ENCODE peak calls at places on chromosomes 5 and 9, in ten cellular contexts. P is CD8-positive, alpha-beta memory T cell; Q is PC-3; G is epithelial cell of esophagus; I is mammary epithelial cell; S is dorsolateral prefrontal cortex; L is GM23338; W is mesendoderm; T is colonic mucosa; A is A549. J is an unnamed sample.
A peak's percentile ranks its signal among the peaks of the same experiment; 100 is the strongest.

GRCh38 chr5:134371834-134372340 is 518 bp downstream of the UBE2B start:
- DNase-seq in P (peak; percentile 24), Q (peak; percentile 28), G (peak; percentile 58), I (peak; percentile 75), S (peak; percentile 45), L (peak; percentile 89), W (peak; percentile 84), T (peak; percentile 77), A (peak; percentile 38), J (peak; percentile 63)

GRCh38 chr9:126217797-126218196 is 108.8 kb upstream of the MVB12B start:
- DNase-seq in P (no peak), Q (no peak), G (no peak), I (no peak), S (no peak), L (no peak), W (no peak), T (no peak), A (no peak), J (no peak)

GRCh38 chr9:90942555-90942954 is 140.9 kb downstream of the SYK start:
- DNase-seq in P (no peak), Q (no peak), G (peak; percentile 100), I (peak; percentile 100), S (no peak), L (no peak), W (no peak), T (no peak), A (no peak), J (no peak)

GRCh38 chr5:27316283-27316675 is 277.9 kb upstream of the CDH9 start:
- DNase-seq in P (no peak), Q (peak; percentile 73), G (peak; percentile 65), I (peak; percentile 33), S (no peak), L (no peak), W (peak; percentile 48), T (no peak), A (no peak), J (no peak)

GRCh38 chr9:89312154-89312616 is 1.2 kb downstream of the CKS2 start:
- DNase-seq in P (no peak), Q (peak; percentile 23), G (peak; percentile 38), I (peak; percentile 28), S (no peak), L (peak; percentile 46), W (peak; percentile 59), T (peak; percentile 36), A (no peak), J (peak; percentile 21)

GRCh38 chr9:127789179-127789578 is 3.3 kb downstream of the CDK9 start:
- DNase-seq in P (no peak), Q (no peak), G (no peak), I (no peak), S (no peak), L (no peak), W (no peak), T (no peak), A (no peak), J (no peak)

GRCh38 chr5:5494489-5495402 is 72.3 kb downstream of the ICE1 start:
- DNase-seq in P (peak; percentile 83), Q (peak; percentile 45), G (peak; percentile 70), I (peak; percentile 17), S (peak; percentile 33), L (peak; percentile 96), W (peak; percentile 91), T (peak; percentile 88), A (no peak), J (peak; percentile 24)

GRCh38 chr5:2805080-2805479 is 53.6 kb upstream of the IRX2 start:
- DNase-seq in P (no peak), Q (peak; percentile 33), G (peak; percentile 45), I (peak; percentile 26), S (no peak), L (peak; percentile 76), W (peak; percentile 65), T (no peak), A (no peak), J (no peak)

GRCh38 chr5:55320571-55320970 is 12.8 kb downstream of the MTREX start:
- DNase-seq in P (no peak), Q (no peak), G (no peak), I (no peak), S (no peak), L (no peak), W (no peak), T (no peak), A (no peak), J (no peak)

GRCh38 chr9:27303219-27303618 is 6.3 kb upstream of the EQTN start:
- DNase-seq in P (no peak), Q (peak; percentile 30), G (no peak), I (no peak), S (no peak), L (peak; percentile 15), W (peak; percentile 68), T (no peak), A (peak; percentile 5), J (peak; percentile 31)

GRCh38 chr9:97293207-97293721 is 14.2 kb upstream of the CCDC180 start:
- DNase-seq in P (no peak), Q (peak; percentile 49), G (no peak), I (no peak), S (no peak), L (peak; percentile 11), W (peak; percentile 71), T (no peak), A (no peak), J (no peak)

GRCh38 chr5:151924564-151925395 is at the start of gene GLRA1:
- DNase-seq in P (peak; percentile 21), Q (peak; percentile 55), G (peak; percentile 63), I (peak; percentile 25), S (no peak), L (peak; percentile 92), W (peak; percentile 79), T (peak; percentile 35), A (peak; percentile 31), J (peak; percentile 45)

GRCh38 chr5:57724836-57725235 is 242.2 kb upstream of the ACTBL2 start:
- DNase-seq in P (no peak), Q (peak; percentile 51), G (peak; percentile 68), I (peak; percentile 75), S (no peak), L (no peak), W (peak; percentile 6), T (no peak), A (no peak), J (no peak)

GRCh38 chr9:136242908-136243525 is 2.6 kb downstream of the QSOX2 start:
- DNase-seq in P (no peak), Q (peak; percentile 18), G (peak; percentile 38), I (no peak), S (no peak), L (peak; percentile 38), W (peak; percentile 42), T (no peak), A (no peak), J (no peak)

DNA sequence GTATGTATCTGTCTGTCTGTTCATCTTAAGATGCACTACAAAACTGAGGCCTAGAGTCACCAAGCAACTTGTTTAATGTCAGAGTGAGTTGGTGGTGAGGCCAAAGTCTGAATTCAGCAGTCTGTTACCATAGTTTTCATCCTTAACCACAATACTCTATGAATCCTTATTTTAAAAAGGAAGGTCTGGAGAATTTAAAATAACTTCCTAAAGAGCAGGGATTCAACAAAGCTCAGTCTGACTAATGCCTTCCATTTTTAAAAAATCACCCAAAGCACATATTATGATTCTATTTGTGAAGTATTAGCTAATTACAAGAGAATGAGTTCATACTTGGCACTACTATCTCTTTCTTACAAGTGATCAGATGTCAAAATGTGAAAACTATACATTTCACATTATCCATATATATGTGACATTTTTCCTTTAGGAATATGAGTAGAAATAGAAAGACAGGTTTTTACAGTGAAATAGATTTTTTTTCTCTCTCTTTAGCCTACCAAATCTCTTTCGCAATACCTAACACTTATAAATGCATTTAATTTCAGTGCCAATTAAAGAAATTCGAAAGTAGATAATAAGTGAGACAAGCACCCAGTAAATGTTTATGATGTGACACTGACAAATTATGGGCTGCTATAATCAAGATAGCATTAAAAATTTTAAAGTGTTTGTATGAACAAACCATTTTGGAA is 102.2 kb upstream of the CDKN2B start:
- DNase-seq in P (no peak), Q (no peak), G (peak; percentile 68), I (no peak), S (no peak), L (no peak), W (no peak), T (no peak), A (no peak), J (no peak)
- H3K4me3 ChIP-seq in P (no peak overlapping the region), Q (no peak overlapping the region), G (no peak overlapping the region), I (no peak overlapping the region), S (no peak overlapping the region), L (no peak overlapping the region), W (no peak overlapping the region), T (no peak overlapping the region), A (no peak overlapping the region), J (no peak overlapping the region)

GRCh38 chr5:139854029-139854605 is 58.5 kb downstream of the PSD2 start:
- DNase-seq in P (no peak), Q (no peak), G (no peak), I (no peak), S (no peak), L (no peak), W (no peak), T (no peak), A (no peak), J (no peak)
- H3K4me3 ChIP-seq in P (no peak overlapping the region), Q (no peak overlapping the region), G (no peak overlapping the region), I (no peak overlapping the region), S (no peak overlapping the region), L (no peak overlapping the region), W (no peak overlapping the region), T (no peak overlapping the region), A (no peak overlapping the region), J (no peak overlapping the region)

DNA sequence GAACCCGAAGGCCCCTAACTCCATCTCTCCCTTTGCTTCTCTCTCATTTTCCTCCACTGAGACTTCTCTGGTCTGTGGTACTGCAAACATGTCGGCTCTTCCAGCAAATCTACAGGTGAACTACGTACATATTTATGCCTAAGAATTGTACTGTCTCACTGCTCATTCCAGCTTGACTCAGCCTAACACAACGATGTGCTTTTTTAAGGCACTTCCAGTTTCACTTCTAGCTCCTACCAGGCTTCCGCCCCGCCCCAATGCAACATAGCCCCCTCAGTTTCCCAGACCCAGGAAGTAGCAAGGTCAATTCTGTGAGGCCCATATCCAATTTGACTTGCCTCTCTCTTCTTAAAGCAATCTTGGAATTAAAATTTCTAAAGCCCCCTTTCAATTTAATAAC is 70.8 kb upstream of the RNF38 start:
- DNase-seq in P (peak; percentile 57), Q (no peak), G (peak; percentile 59), I (peak; percentile 68), S (no peak), L (no peak), W (no peak), T (peak; percentile 65), A (no peak), J (no peak)
- H3K4me3 ChIP-seq in P (peak overlapping the region; percentile 64), Q (no peak overlapping the region), G (peak overlapping the region; percentile 0), I (peak overlapping the region; percentile 44), S (no peak overlapping the region), L (no peak overlapping the region), W (no peak overlapping the region), T (peak overlapping the region; percentile 15), A (no peak overlapping the region), J (peak overlapping the region; percentile 6)

DNA sequence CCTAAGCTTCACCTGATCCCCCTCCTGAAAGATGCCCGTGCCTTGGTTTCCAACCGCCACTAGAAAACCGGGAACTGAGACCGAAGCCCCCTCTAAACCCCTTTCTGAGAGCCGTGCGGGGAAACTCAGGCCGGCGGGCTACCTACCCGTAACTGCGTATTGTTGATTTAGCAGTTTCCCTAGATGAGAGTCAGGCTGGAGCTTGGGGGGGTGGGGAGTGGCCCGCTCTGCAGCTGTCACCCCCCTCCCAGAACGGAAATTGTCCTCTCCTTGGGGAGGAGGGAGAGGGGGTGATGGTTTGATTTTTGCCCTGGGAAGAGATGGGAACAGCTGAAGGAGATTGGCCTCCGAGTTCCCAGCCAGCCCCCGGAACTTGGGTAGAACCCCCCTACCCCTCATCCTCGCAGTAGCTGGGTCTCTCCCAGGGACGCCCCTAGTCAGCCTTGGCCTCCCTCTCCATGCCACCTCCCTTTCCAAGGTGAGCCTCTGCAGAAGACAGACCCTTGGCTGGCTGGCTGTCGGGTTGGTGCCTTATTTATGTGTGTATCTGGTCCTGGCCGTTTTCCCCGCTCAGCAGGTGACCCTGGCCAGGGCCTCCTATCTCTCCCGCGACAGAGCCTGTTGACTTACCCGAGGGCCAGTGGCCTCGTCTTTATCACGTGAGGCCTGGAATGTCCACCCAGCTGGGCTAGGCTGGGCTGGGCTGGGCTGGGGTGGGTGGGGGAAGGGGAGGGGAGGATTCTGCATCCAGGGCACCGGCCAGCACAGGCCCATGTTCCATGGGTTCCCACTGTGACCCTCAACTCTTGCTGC is 2.7 kb downstream of the CXXC5 start:
- DNase-seq in P (no peak), Q (no peak), G (no peak), I (no peak), S (peak; percentile 69), L (peak; percentile 81), W (peak; percentile 88), T (peak; percentile 74), A (no peak), J (peak; percentile 79)
- H3K4me3 ChIP-seq in P (peak overlapping the region; percentile 26), Q (peak overlapping the region; percentile 85), G (no peak overlapping the region), I (peak overlapping the region; percentile 75), S (peak overlapping the region; percentile 98), L (peak overlapping the region; percentile 96), W (peak overlapping the region; percentile 89), T (peak overlapping the region; percentile 84), A (peak overlapping the region; percentile 98), J (peak overlapping the region; percentile 93)

J was measured in SK-N-SH.